ENCODE peak calls at places on chromosomes 4 and X, in six cellular contexts. One of them, this sample, is unnamed.

GRCh38 chr4:176999943-177000543 is 207.3 kb upstream of the VEGFC start:
- DNase-seq in H1: no peak
- DNase-seq in IMR-90: no peak
- DNase-seq in H9: no peak
- DNase-seq in neuronal stem cell: no peak
- DNase-seq in mesenchymal stem cell: no peak
- DNase-seq in this sample: no peak

GRCh38 chrX:25427873-25428555 is 412.2 kb upstream of the ARX start:
- DNase-seq in mesenchymal stem cell: no peak
- DNase-seq in H1: peak; percentile 66
- DNase-seq in IMR-90: no peak
- DNase-seq in H9: peak; percentile 81
- DNase-seq in neuronal stem cell: no peak
- DNase-seq in this sample: peak; percentile 42

GRCh38 chr4:7190668-7191545 is 1.4 kb upstream of the SORCS2 start:
- DNase-seq in H9: peak; percentile 17
- DNase-seq in H1: no peak
- DNase-seq in IMR-90: no peak
- DNase-seq in neuronal stem cell: no peak
- DNase-seq in mesenchymal stem cell: no peak
- DNase-seq in this sample: no peak

GRCh38 chrX:78104447-78105176 is 564 bp downstream of the PGK1 start:
- DNase-seq in neuronal stem cell: no peak
- DNase-seq in mesenchymal stem cell: peak; percentile 47
- DNase-seq in H9: no peak
- DNase-seq in IMR-90: peak; percentile 31
- DNase-seq in H1: no peak
- DNase-seq in this sample: peak; percentile 55

GRCh38 chrX:112837531-112837930 is 3.1 kb downstream of the AMOT start:
- DNase-seq in H1: no peak
- DNase-seq in IMR-90: no peak
- DNase-seq in mesenchymal stem cell: no peak
- DNase-seq in neuronal stem cell: peak; percentile 37
- DNase-seq in H9: no peak
- DNase-seq in this sample: no peak

GRCh38 chr4:55503164-55503563 is 43.5 kb downstream of the CLOCK start:
- DNase-seq in H9: no peak
- DNase-seq in IMR-90: peak; percentile 84
- DNase-seq in mesenchymal stem cell: peak; percentile 78
- DNase-seq in neuronal stem cell: no peak
- DNase-seq in H1: no peak
- DNase-seq in this sample: no peak

GRCh38 chr4:147037089-147037488 is 91.4 kb upstream of the TTC29 start:
- DNase-seq in mesenchymal stem cell: no peak
- DNase-seq in H9: no peak
- DNase-seq in neuronal stem cell: no peak
- DNase-seq in IMR-90: no peak
- DNase-seq in H1: no peak
- DNase-seq in this sample: no peak

GRCh38 chrX:10395179-10395578 is 225.2 kb downstream of the MID1 start:
- DNase-seq in neuronal stem cell: no peak
- DNase-seq in H9: no peak
- DNase-seq in H1: no peak
- DNase-seq in mesenchymal stem cell: no peak
- DNase-seq in IMR-90: no peak
- DNase-seq in this sample: no peak

GRCh38 chrX:147779173-147779572 is 132.5 kb upstream of the FMR1 start:
- DNase-seq in IMR-90: no peak
- DNase-seq in H1: no peak
- DNase-seq in H9: no peak
- DNase-seq in neuronal stem cell: no peak
- DNase-seq in mesenchymal stem cell: no peak
- DNase-seq in this sample: no peak

GRCh38 chr4:122827899-122828601 is 1.4 kb downstream of the FGF2 start:
- DNase-seq in IMR-90: peak; percentile 77
- DNase-seq in neuronal stem cell: peak; percentile 58
- DNase-seq in H1: peak; percentile 69
- DNase-seq in mesenchymal stem cell: peak; percentile 86
- DNase-seq in H9: peak; percentile 86
- DNase-seq in this sample: peak; percentile 57

GRCh38 chr4:165439344-165439743 is 60.5 kb downstream of the CPE start:
- DNase-seq in neuronal stem cell: no peak
- DNase-seq in H9: no peak
- DNase-seq in mesenchymal stem cell: no peak
- DNase-seq in IMR-90: no peak
- DNase-seq in H1: no peak
- DNase-seq in this sample: no peak

GRCh38 chr4:85452073-85452764 is 22.7 kb upstream of the ARHGAP24 start:
- DNase-seq in H1: no peak
- DNase-seq in mesenchymal stem cell: no peak
- DNase-seq in IMR-90: no peak
- DNase-seq in neuronal stem cell: no peak
- DNase-seq in H9: no peak
- DNase-seq in this sample: no peak

GRCh38 chr4:127549521-127549920 is 83.2 kb upstream of the INTU start:
- DNase-seq in H1: no peak
- DNase-seq in neuronal stem cell: no peak
- DNase-seq in H9: no peak
- DNase-seq in IMR-90: no peak
- DNase-seq in mesenchymal stem cell: no peak
- DNase-seq in this sample: no peak

GRCh38 chr4:105966046-105966445 is 70.8 kb downstream of the NPNT start:
- DNase-seq in mesenchymal stem cell: peak; percentile 74
- DNase-seq in neuronal stem cell: no peak
- DNase-seq in IMR-90: peak; percentile 52
- DNase-seq in H1: no peak
- DNase-seq in H9: no peak
- DNase-seq in this sample: peak; percentile 68

GRCh38 chrX:134895785-134896184 is 95.0 kb upstream of the SMIM10 start:
- DNase-seq in IMR-90: no peak
- DNase-seq in neuronal stem cell: no peak
- DNase-seq in H9: no peak
- DNase-seq in H1: no peak
- DNase-seq in mesenchymal stem cell: no peak
- DNase-seq in this sample: no peak

GRCh38 chrX:39427492-39428289 is 626.4 kb downstream of the MID1IP1 start:
- DNase-seq in H9: no peak
- DNase-seq in neuronal stem cell: no peak
- DNase-seq in IMR-90: peak; percentile 33
- DNase-seq in mesenchymal stem cell: peak; percentile 74
- DNase-seq in H1: no peak
- DNase-seq in this sample: no peak

GRCh38 chrX:119753639-119754257 is 4.6 kb upstream of the SOWAHD start:
- DNase-seq in H1: no peak
- DNase-seq in H9: peak; percentile 33
- DNase-seq in IMR-90: peak; percentile 24
- DNase-seq in neuronal stem cell: no peak
- DNase-seq in mesenchymal stem cell: peak; percentile 50
- DNase-seq in this sample: peak; percentile 51

GRCh38 chr4:5808081-5808741 is 84.7 kb downstream of the CRMP1 start:
- DNase-seq in H1: no peak
- DNase-seq in H9: no peak
- DNase-seq in neuronal stem cell: no peak
- DNase-seq in mesenchymal stem cell: peak; percentile 21
- DNase-seq in IMR-90: peak; percentile 46
- DNase-seq in this sample: no peak

GRCh38 chr4:15976456-15977096 is 13.6 kb upstream of the FGFBP2 start:
- DNase-seq in H9: no peak
- DNase-seq in neuronal stem cell: no peak
- DNase-seq in IMR-90: no peak
- DNase-seq in mesenchymal stem cell: no peak
- DNase-seq in H1: no peak
- DNase-seq in this sample: no peak

GRCh38 chr4:155569960-155570515 is 96.6 kb upstream of the GUCY1A1 start:
- DNase-seq in H1: no peak
- DNase-seq in IMR-90: peak; percentile 10
- DNase-seq in neuronal stem cell: no peak
- DNase-seq in mesenchymal stem cell: no peak
- DNase-seq in H9: no peak
- DNase-seq in this sample: no peak

GRCh38 chr4:156476359-156476758 is 495.2 kb downstream of the PDGFC start:
- DNase-seq in H9: no peak
- DNase-seq in neuronal stem cell: no peak
- DNase-seq in mesenchymal stem cell: peak; percentile 97
- DNase-seq in IMR-90: peak; percentile 98
- DNase-seq in H1: no peak
- DNase-seq in this sample: peak; percentile 63

GRCh38 chr4:26788341-26788733 is 72.3 kb upstream of the STIM2 start:
- DNase-seq in H1: no peak
- DNase-seq in neuronal stem cell: no peak
- DNase-seq in mesenchymal stem cell: no peak
- DNase-seq in IMR-90: peak; percentile 12
- DNase-seq in H9: no peak
- DNase-seq in this sample: no peak

GRCh38 chr4:25441519-25442117 is 64.6 kb downstream of the ANAPC4 start:
- DNase-seq in neuronal stem cell: peak; percentile 54
- DNase-seq in IMR-90: peak; percentile 59
- DNase-seq in mesenchymal stem cell: peak; percentile 53
- DNase-seq in H1: peak; percentile 77
- DNase-seq in H9: peak; percentile 71
- DNase-seq in this sample: peak; percentile 67

GRCh38 chr4:128879283-128879682 is 69.8 kb downstream of the JADE1 start:
- DNase-seq in H1: no peak
- DNase-seq in IMR-90: no peak
- DNase-seq in H9: no peak
- DNase-seq in mesenchymal stem cell: no peak
- DNase-seq in neuronal stem cell: no peak
- DNase-seq in this sample: no peak
- H3K14ac ChIP-seq in H1: no peak overlapping the region
- H3K14ac ChIP-seq in IMR-90: no peak overlapping the region
- H3K14ac ChIP-seq in H9: no peak overlapping the region
- H3K14ac ChIP-seq in mesenchymal stem cell: no peak overlapping the region
- H3K14ac ChIP-seq in neuronal stem cell: no peak overlapping the region
- H3K14ac ChIP-seq in this sample: no peak overlapping the region

DNA sequence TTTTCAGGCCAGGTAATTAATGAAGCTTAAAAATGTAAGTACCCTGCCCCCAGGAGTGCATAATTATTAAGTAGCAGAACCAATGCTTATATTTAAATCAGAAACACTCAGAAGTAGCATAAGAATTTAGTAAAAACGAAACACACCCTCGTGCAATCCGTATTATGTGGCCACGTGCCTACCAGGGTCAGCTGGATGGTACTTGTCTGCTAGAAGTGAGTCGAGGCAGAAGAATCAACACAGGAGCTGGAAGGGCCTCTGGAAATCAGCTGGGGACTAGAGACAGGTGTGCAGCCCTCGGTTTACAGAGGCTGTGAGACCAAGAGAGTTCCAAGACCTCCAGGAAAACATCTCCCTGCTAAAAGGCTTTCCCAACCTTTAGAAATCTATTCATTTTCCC is 559 bp upstream of the FAM47E start:
- DNase-seq in H9: no peak
- DNase-seq in neuronal stem cell: no peak
- DNase-seq in mesenchymal stem cell: no peak
- DNase-seq in IMR-90: no peak
- DNase-seq in H1: no peak
- DNase-seq in this sample: peak; percentile 37
- H3K9ac ChIP-seq in H9: peak overlapping the region; percentile 21
- H3K9ac ChIP-seq in neuronal stem cell: no peak overlapping the region
- H3K9ac ChIP-seq in mesenchymal stem cell: peak overlapping the region; percentile 78
- H3K9ac ChIP-seq in IMR-90: no peak overlapping the region
- H3K9ac ChIP-seq in H1: peak overlapping the region; percentile 14
- H3K9ac ChIP-seq in this sample: no peak overlapping the region

DNA sequence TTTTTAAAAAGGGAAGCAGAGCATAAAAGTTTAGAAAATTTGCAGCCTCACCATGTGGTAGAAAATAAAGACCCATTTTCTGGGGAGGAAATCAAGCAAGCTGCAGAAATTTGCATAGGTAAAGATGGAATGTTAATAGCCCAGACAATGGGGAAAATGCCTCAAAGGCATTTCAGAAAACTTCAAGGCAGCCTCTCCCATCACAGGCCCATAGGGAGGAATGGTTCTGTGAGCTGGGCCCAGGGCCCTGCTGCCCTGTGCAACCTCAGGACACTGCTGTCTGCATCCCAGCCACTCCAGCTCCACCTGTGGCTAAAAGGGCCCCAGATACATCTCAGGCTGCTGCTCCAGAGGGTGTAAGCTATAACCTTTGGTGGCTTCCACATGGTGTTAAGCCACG is 137.9 kb downstream of the INPP4B start:
- DNase-seq in mesenchymal stem cell: no peak
- DNase-seq in IMR-90: no peak
- DNase-seq in H1: no peak
- DNase-seq in H9: peak; percentile 34
- DNase-seq in neuronal stem cell: no peak
- DNase-seq in this sample: peak; percentile 6
- H3K14ac ChIP-seq in mesenchymal stem cell: no peak overlapping the region
- H3K14ac ChIP-seq in IMR-90: no peak overlapping the region
- H3K14ac ChIP-seq in H1: no peak overlapping the region
- H3K14ac ChIP-seq in H9: no peak overlapping the region
- H3K14ac ChIP-seq in neuronal stem cell: no peak overlapping the region
- H3K14ac ChIP-seq in this sample: no peak overlapping the region

GRCh38 chr4:56728512-56728911 is 47.4 kb upstream of the HOPX start:
- DNase-seq in neuronal stem cell: no peak
- DNase-seq in mesenchymal stem cell: peak; percentile 99
- DNase-seq in H1: no peak
- DNase-seq in H9: no peak
- DNase-seq in IMR-90: peak; percentile 92
- DNase-seq in this sample: no peak
- H3K9ac ChIP-seq in neuronal stem cell: no peak overlapping the region
- H3K9ac ChIP-seq in mesenchymal stem cell: no peak overlapping the region
- H3K9ac ChIP-seq in H1: no peak overlapping the region
- H3K9ac ChIP-seq in H9: no peak overlapping the region
- H3K9ac ChIP-seq in IMR-90: no peak overlapping the region
- H3K9ac ChIP-seq in this sample: no peak overlapping the region

This sample was measured in trophoblast cell.